ENCODE peak calls at places on chromosomes 4 and X, in six cellular contexts. G, I, K, B, D and X are unnamed samples.

GRCh38 chr4:13922873-13923645 is 295.5 kb upstream of the BOD1L1 start:
- DNase-seq in B (no peak), I (no peak), G (no peak), K (no peak), D (no peak), X (no peak)

GRCh38 chr4:99828477-99828876 is 11.8 kb downstream of the DAPP1 start:
- DNase-seq in K (no peak), I (no peak), D (no peak), G (no peak), B (no peak), X (no peak)

GRCh38 chr4:155889036-155889793 is 14.3 kb upstream of the TDO2 start:
- DNase-seq in I (peak), D (peak), G (no peak), K (peak), B (no peak), X (no peak)

GRCh38 chrX:31268359-31268758 is 196.5 kb upstream of the FTHL17 start:
- DNase-seq in B (peak), G (no peak), I (no peak), K (no peak), D (no peak), X (no peak)

GRCh38 chrX:53290441-53291041 is 9.2 kb upstream of the IQSEC2 start:
- DNase-seq in D (no peak), B (no peak), K (no peak), I (no peak), G (no peak), X (no peak)

GRCh38 chr4:141473026-141473540 is 163.3 kb upstream of the IL15 start:
- DNase-seq in G (no peak), I (no peak), B (no peak), D (no peak), K (no peak), X (no peak)

GRCh38 chr4:139977838-139978604 is 176.0 kb downstream of the MAML3 start:
- DNase-seq in K (no peak), G (no peak), D (no peak), B (no peak), I (no peak), X (no peak)

GRCh38 chr4:55303818-55304217 is 42.2 kb upstream of the SRD5A3 start:
- DNase-seq in I (no peak), K (peak), B (no peak), G (no peak), D (peak), X (no peak)

GRCh38 chr4:128570380-128570779 is 239.1 kb upstream of the JADE1 start:
- DNase-seq in B (peak), D (no peak), G (no peak), K (peak), I (peak), X (no peak)

GRCh38 chr4:139887962-139888735 is 222.5 kb downstream of the MGST2 start:
- DNase-seq in B (peak), K (no peak), G (no peak), D (no peak), I (no peak), X (peak)

GRCh38 chr4:76781698-76782595 is 116.0 kb downstream of the SOWAHB start:
- DNase-seq in K (no peak), B (peak), D (peak), I (peak), G (no peak), X (peak)

GRCh38 chrX:82087699-82088098 is 885.8 kb downstream of the SH3BGRL start:
- DNase-seq in B (no peak), D (no peak), K (no peak), G (no peak), I (no peak), X (no peak)

GRCh38 chr4:110675406-110675805 is 52.5 kb upstream of the PITX2 start:
- DNase-seq in B (no peak), D (no peak), I (no peak), G (no peak), K (no peak), X (no peak)

GRCh38 chr4:100269446-100269845 is 79.2 kb upstream of the DDIT4L start:
- DNase-seq in D (no peak), I (no peak), G (no peak), K (no peak), B (no peak), X (no peak)

GRCh38 chr4:137923494-137923893 is 318.7 kb downstream of the SLC7A11 start:
- DNase-seq in K (no peak), G (no peak), D (no peak), I (no peak), B (no peak), X (no peak)

GRCh38 chr4:45580306-45580705 is 543.5 kb downstream of the GABRG1 start:
- DNase-seq in K (no peak), G (no peak), I (no peak), D (no peak), B (no peak), X (no peak)